ENCODE peak calls at places on chromosomes 16 and 17, in six cellular contexts. R is BE2C, H is heart right ventricle, D is AG10803, T is stomach, O is activated B cell treated with CpG ODN at 0.5 μM for 24 hours. U is an unnamed sample.
A peak's percentile ranks its signal among the peaks of the same experiment; 100 is the strongest.

GRCh38 chr17:82225368-82226029 is 3.3 kb upstream of the SLC16A3 start:
- DNase-seq in H (no peak), T (no peak), R (peak; percentile 14), D (no peak), O (no peak), U (no peak)

GRCh38 chr16:4604401-4604800 is 10.3 kb downstream of the UBALD1 start:
- DNase-seq in H (no peak), R (no peak), O (no peak), T (no peak), D (no peak), U (no peak)

GRCh38 chr16:69709456-69710084 is 16.8 kb downstream of the NQO1 start:
- DNase-seq in D (peak; percentile 75), H (no peak), T (no peak), O (no peak), R (no peak), U (no peak)

GRCh38 chr16:83586036-83586810 is 221.6 kb upstream of the HSBP1 start:
- DNase-seq in T (no peak), D (no peak), O (no peak), H (no peak), R (no peak), U (no peak)

GRCh38 chr16:53922805-53923645 is 219.1 kb downstream of the FTO start:
- DNase-seq in O (no peak), H (no peak), D (no peak), T (no peak), R (no peak), U (no peak)

GRCh38 chr16:25012525-25012991 is 2.6 kb downstream of the ARHGAP17 start:
- DNase-seq in H (no peak), O (no peak), T (no peak), D (peak; percentile 96), R (no peak), U (no peak)

GRCh38 chr16:56330476-56330875 is 94.9 kb downstream of the AMFR start:
- DNase-seq in O (no peak), T (no peak), R (no peak), D (no peak), H (no peak), U (no peak)

GRCh38 chr16:71883193-71883848 is 661 bp downstream of the ZNF821 start:
- DNase-seq in H (peak; percentile 46), O (peak; percentile 68), R (peak; percentile 55), T (no peak), D (peak; percentile 8), U (no peak)

GRCh38 chr17:32350662-32351418 is 883 bp downstream of the ZNF207 start:
- DNase-seq in R (no peak), T (peak; percentile 47), O (no peak), D (peak; percentile 78), H (peak; percentile 49), U (no peak)

GRCh38 chr17:59277031-59277430 is 54.4 kb upstream of the YPEL2 start:
- DNase-seq in O (no peak), R (no peak), H (no peak), T (no peak), D (no peak), U (no peak)

GRCh38 chr16:2016407-2016922 is 3.1 kb upstream of the NPW start:
- DNase-seq in H (no peak), O (no peak), R (peak; percentile 64), D (no peak), T (no peak), U (no peak)

GRCh38 chr17:75612906-75613626 is 20.2 kb upstream of the SMIM5 start:
- DNase-seq in O (no peak), T (no peak), D (no peak), H (no peak), R (no peak), U (no peak)

GRCh38 chr16:83681421-83681820 is 126.4 kb upstream of the HSBP1 start:
- DNase-seq in O (no peak), R (no peak), D (no peak), H (no peak), T (no peak), U (no peak)

GRCh38 chr16:50305441-50306061 is 39.2 kb downstream of the ADCY7 start:
- DNase-seq in H (no peak), T (no peak), R (no peak), D (no peak), O (peak; percentile 14), U (no peak)

GRCh38 chr17:82647593-82648164 is 565 bp downstream of the WDR45B start:
- DNase-seq in T (peak; percentile 42), R (peak; percentile 38), D (no peak), O (peak; percentile 57), H (peak; percentile 41), U (no peak)

GRCh38 chr17:16003841-16004240 is 4.2 kb downstream of the TTC19 start:
- DNase-seq in H (peak; percentile 24), D (no peak), T (no peak), O (no peak), R (no peak), U (no peak)

GRCh38 chr16:2692948-2693651 is 10.8 kb downstream of the KCTD5 start:
- DNase-seq in H (no peak), R (no peak), D (no peak), O (no peak), T (peak; percentile 48), U (no peak)

GRCh38 chr16:83513006-83513755 is 294.6 kb upstream of the HSBP1 start:
- DNase-seq in D (peak; percentile 93), O (no peak), R (no peak), T (no peak), H (no peak), U (no peak)

GRCh38 chr17:80847506-80848230 is 144.0 kb upstream of the CHMP6 start:
- DNase-seq in R (no peak), D (no peak), T (no peak), H (no peak), O (no peak), U (no peak)

GRCh38 chr17:11264183-11264871 is 23.3 kb downstream of the SHISA6 start:
- DNase-seq in O (no peak), H (no peak), T (no peak), D (no peak), R (no peak), U (no peak)

GRCh38 chr16:1781758-1782407 is 488 bp downstream of the SPSB3 start:
- DNase-seq in H (no peak), T (no peak), D (no peak), R (peak; percentile 34), O (no peak), U (no peak)

GRCh38 chr16:80084614-80085013 is 456.2 kb upstream of the DYNLRB2 start:
- DNase-seq in T (peak; percentile 51), O (no peak), H (peak; percentile 46), D (peak; percentile 55), R (no peak), U (no peak)

GRCh38 chr16:50573279-50573678 is 25.1 kb downstream of the NKD1 start:
- DNase-seq in R (no peak), H (no peak), O (no peak), D (no peak), T (no peak), U (no peak)

GRCh38 chr16:79740153-79740720 is 139.7 kb upstream of the MAF start:
- DNase-seq in T (no peak), D (no peak), H (no peak), R (no peak), O (no peak), U (no peak)

GRCh38 chr17:6857336-6857735 is 25.8 kb upstream of the TEKT1 start:
- DNase-seq in D (no peak), H (no peak), O (no peak), R (no peak), T (no peak), U (no peak)

GRCh38 chr17:6857904-6858303 is 26.4 kb upstream of the TEKT1 start:
- DNase-seq in T (no peak), D (no peak), R (no peak), O (no peak), H (no peak), U (no peak)

GRCh38 chr17:6856054-6856453 is 24.5 kb upstream of the TEKT1 start:
- DNase-seq in H (no peak), D (no peak), O (no peak), R (no peak), T (no peak), U (no peak)

DNA sequence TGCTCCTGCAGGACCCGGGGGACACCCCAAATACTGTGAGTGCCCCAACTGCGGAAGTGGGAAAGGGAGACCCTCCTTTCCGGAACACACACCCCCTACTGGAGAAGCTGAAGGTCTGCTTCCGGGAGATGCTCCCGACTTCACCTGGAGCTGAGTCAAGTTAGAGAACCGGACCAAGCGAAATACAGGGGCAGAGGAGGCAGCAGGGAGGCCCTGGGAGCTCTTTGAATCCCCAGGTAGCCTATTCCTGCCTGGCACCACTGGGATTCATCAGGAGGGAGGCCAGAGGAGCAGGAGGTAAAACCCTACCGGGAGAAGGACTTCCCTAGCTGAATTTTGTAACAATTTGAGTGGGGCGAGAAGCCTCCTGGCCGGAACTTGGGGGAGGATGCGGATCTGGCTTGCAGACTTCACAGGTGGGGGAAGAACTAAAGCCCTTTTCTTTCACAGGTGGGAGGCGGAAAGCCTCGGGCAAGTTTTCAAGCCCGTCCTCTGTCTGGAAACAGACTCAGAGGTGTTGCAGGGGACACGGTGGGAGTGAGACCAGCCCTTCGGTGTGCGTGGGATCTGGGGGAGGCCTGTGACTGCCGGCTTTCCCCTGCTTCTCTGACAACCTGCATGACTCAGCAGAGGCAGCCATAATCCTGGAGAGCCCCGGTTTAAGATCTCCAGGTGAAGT is 22.4 kb upstream of the TEKT1 start:
- DNase-seq in H (no peak), D (no peak), O (no peak), T (no peak), R (no peak), U (no peak)
- TF ChIP-seq CTCF in H (peak; percentile 11), D (peak; percentile 34), O (no peak), T (no peak), R (peak; percentile 31), U (peak; percentile 28)

DNA sequence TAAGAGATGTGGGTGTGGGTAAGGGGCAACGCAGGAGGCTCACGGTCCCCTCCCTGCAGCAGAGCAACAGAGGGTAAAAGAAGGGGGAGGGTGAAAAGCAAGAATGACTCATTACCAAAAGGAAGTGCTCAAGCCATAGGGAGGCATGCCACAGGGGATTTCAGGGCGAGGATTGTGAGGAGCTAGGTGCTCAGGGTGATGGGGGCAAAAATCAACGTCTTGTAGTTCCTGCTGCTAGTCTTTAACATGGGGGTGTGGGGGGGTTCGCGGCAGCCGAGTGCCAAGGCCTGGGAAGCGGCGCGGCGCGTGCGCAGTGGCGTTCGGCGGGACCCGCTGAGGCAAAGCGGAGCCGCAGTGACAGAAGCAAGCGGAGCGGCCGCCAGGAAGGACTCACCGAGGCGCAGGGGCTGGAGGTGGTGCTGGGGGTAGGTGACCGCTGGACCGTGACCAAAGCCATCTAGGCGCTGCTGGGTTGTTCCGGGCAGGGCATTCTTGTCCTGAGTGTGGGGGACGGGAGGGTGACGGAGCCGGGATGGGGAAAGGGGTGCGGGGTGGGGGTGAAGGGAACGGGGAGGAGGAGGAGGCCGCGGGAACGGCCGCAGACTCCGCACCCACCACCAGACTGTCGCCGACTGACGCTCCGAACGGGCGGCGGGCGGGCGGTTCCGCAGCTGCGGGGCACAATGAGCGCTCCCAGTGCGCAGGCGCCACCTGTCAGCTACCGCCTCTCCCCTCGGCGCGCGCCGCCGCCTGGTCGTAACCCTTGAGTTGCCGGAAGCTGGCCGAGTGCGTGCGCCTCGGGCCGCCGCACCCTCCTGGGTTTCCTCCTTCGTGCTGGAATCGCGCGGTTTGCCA is at the start of gene SSH2:
- DNase-seq in T (peak; percentile 93), D (peak; percentile 78), H (peak; percentile 86), O (peak; percentile 86), R (peak; percentile 90), U (peak; percentile 47)
- TF ChIP-seq CTCF in T (no peak), D (no peak), H (no peak), O (no peak), R (no peak), U (no peak)

GRCh38 chr17:7014995-7015586 is 2.7 kb downstream of the RNASEK start:
- DNase-seq in O (no peak), D (peak; percentile 59), T (no peak), R (no peak), H (no peak), U (no peak)
- TF ChIP-seq CTCF in O (no peak), D (no peak), T (no peak), R (no peak), H (peak; percentile 23), U (no peak)

GRCh38 chr17:56373981-56374380 is 219.5 kb upstream of the NOG start:
- DNase-seq in R (no peak), H (no peak), D (no peak), T (no peak), O (no peak), U (no peak)
- TF ChIP-seq CTCF in R (no peak), H (no peak), D (no peak), T (no peak), O (no peak), U (no peak)